ENCODE peak calls at places on chromosome 20, in six cellular contexts. One of them, this sample, is unnamed.

GRCh38 chr20:50858525-50858924 is 63.7 kb downstream of the BCAS4 start:
- DNase-seq in A549: no peak
- DNase-seq in dorsolateral prefrontal cortex: no peak
- DNase-seq in IMR-90: no peak
- DNase-seq in CD4-positive, CD25-positive, alpha-beta regulatory T cell: no peak
- DNase-seq in coronary artery: no peak
- DNase-seq in this sample: no peak

GRCh38 chr20:9332783-9333482 is 181.5 kb upstream of the LAMP5 start:
- DNase-seq in IMR-90: no peak
- DNase-seq in A549: no peak
- DNase-seq in dorsolateral prefrontal cortex: no peak
- DNase-seq in CD4-positive, CD25-positive, alpha-beta regulatory T cell: no peak
- DNase-seq in coronary artery: no peak
- DNase-seq in this sample: no peak

GRCh38 chr20:50592282-50593004 is 82.3 kb downstream of the PTPN1 start:
- DNase-seq in A549: no peak
- DNase-seq in IMR-90: no peak
- DNase-seq in coronary artery: no peak
- DNase-seq in dorsolateral prefrontal cortex: no peak
- DNase-seq in CD4-positive, CD25-positive, alpha-beta regulatory T cell: no peak
- DNase-seq in this sample: no peak

GRCh38 chr20:16479666-16480065 is 93.6 kb downstream of the KIF16B start:
- DNase-seq in coronary artery: no peak
- DNase-seq in CD4-positive, CD25-positive, alpha-beta regulatory T cell: no peak
- DNase-seq in dorsolateral prefrontal cortex: no peak
- DNase-seq in IMR-90: peak; percentile 28
- DNase-seq in A549: no peak
- DNase-seq in this sample: no peak

GRCh38 chr20:31691646-31692275 is 30.9 kb downstream of the BCL2L1 start:
- DNase-seq in dorsolateral prefrontal cortex: no peak
- DNase-seq in A549: no peak
- DNase-seq in coronary artery: no peak
- DNase-seq in CD4-positive, CD25-positive, alpha-beta regulatory T cell: no peak
- DNase-seq in IMR-90: peak; percentile 59
- DNase-seq in this sample: no peak

GRCh38 chr20:45036044-45036755 is 64.7 kb downstream of the KCNS1 start:
- DNase-seq in IMR-90: peak; percentile 80
- DNase-seq in coronary artery: no peak
- DNase-seq in dorsolateral prefrontal cortex: no peak
- DNase-seq in A549: no peak
- DNase-seq in CD4-positive, CD25-positive, alpha-beta regulatory T cell: no peak
- DNase-seq in this sample: no peak

GRCh38 chr20:11373391-11373790 is 544.3 kb upstream of the BTBD3 start:
- DNase-seq in dorsolateral prefrontal cortex: peak; percentile 42
- DNase-seq in IMR-90: no peak
- DNase-seq in A549: no peak
- DNase-seq in CD4-positive, CD25-positive, alpha-beta regulatory T cell: no peak
- DNase-seq in coronary artery: no peak
- DNase-seq in this sample: no peak

GRCh38 chr20:19012671-19013070 is 199.1 kb downstream of the SCP2D1 start:
- DNase-seq in A549: no peak
- DNase-seq in coronary artery: peak; percentile 57
- DNase-seq in CD4-positive, CD25-positive, alpha-beta regulatory T cell: no peak
- DNase-seq in IMR-90: no peak
- DNase-seq in dorsolateral prefrontal cortex: no peak
- DNase-seq in this sample: no peak

GRCh38 chr20:4229415-4229814 is 214.1 kb upstream of the RNF24 start:
- DNase-seq in CD4-positive, CD25-positive, alpha-beta regulatory T cell: no peak
- DNase-seq in coronary artery: no peak
- DNase-seq in dorsolateral prefrontal cortex: no peak
- DNase-seq in IMR-90: no peak
- DNase-seq in A549: no peak
- DNase-seq in this sample: no peak

DNA sequence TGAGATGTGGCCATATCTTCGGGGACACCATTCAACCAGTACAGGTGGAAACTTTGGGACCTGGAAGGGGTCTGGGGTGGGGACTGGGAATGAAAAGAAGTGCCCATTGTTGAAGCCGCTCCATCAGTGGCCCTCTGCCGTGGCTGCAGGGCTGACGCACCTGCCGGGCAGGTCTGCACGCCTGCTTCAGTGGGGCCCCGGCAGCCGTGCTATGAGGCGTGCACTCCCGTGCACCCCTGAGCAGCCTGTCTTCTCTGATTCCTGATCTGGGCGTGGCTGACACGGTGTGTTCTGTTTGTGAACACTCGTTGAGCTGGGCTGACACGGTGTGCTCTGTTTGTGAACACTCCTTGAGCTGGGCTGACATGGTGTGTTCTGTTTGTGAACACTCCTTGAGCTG is 155.9 kb downstream of the TAF4 start:
- DNase-seq in dorsolateral prefrontal cortex: no peak
- DNase-seq in IMR-90: no peak
- DNase-seq in CD4-positive, CD25-positive, alpha-beta regulatory T cell: no peak
- DNase-seq in coronary artery: no peak
- DNase-seq in A549: no peak
- DNase-seq in this sample: no peak
- H3K27ac ChIP-seq in dorsolateral prefrontal cortex: no peak overlapping the region
- H3K27ac ChIP-seq in IMR-90: no peak overlapping the region
- H3K27ac ChIP-seq in CD4-positive, CD25-positive, alpha-beta regulatory T cell: no peak overlapping the region
- H3K27ac ChIP-seq in coronary artery: no peak overlapping the region
- H3K27ac ChIP-seq in A549: no peak overlapping the region
- H3K27ac ChIP-seq in this sample: no peak overlapping the region

GRCh38 chr20:6679086-6679485 is 88.4 kb upstream of the BMP2 start:
- DNase-seq in IMR-90: no peak
- DNase-seq in coronary artery: no peak
- DNase-seq in A549: no peak
- DNase-seq in CD4-positive, CD25-positive, alpha-beta regulatory T cell: no peak
- DNase-seq in dorsolateral prefrontal cortex: no peak
- DNase-seq in this sample: no peak
- H3K27ac ChIP-seq in IMR-90: no peak overlapping the region
- H3K27ac ChIP-seq in coronary artery: no peak overlapping the region
- H3K27ac ChIP-seq in A549: no peak overlapping the region
- H3K27ac ChIP-seq in CD4-positive, CD25-positive, alpha-beta regulatory T cell: no peak overlapping the region
- H3K27ac ChIP-seq in dorsolateral prefrontal cortex: no peak overlapping the region
- H3K27ac ChIP-seq in this sample: no peak overlapping the region

GRCh38 chr20:17541996-17542395 is 10.8 kb upstream of the BFSP1 start:
- DNase-seq in A549: no peak
- DNase-seq in coronary artery: no peak
- DNase-seq in CD4-positive, CD25-positive, alpha-beta regulatory T cell: no peak
- DNase-seq in dorsolateral prefrontal cortex: no peak
- DNase-seq in IMR-90: peak; percentile 87
- DNase-seq in this sample: no peak
- H3K27ac ChIP-seq in A549: no peak overlapping the region
- H3K27ac ChIP-seq in coronary artery: peak overlapping the region; percentile 42
- H3K27ac ChIP-seq in CD4-positive, CD25-positive, alpha-beta regulatory T cell: no peak overlapping the region
- H3K27ac ChIP-seq in dorsolateral prefrontal cortex: no peak overlapping the region
- H3K27ac ChIP-seq in IMR-90: no peak overlapping the region
- H3K27ac ChIP-seq in this sample: no peak overlapping the region

GRCh38 chr20:46785958-46786357 is 76.5 kb downstream of the SLC2A10 start:
- DNase-seq in IMR-90: no peak
- DNase-seq in coronary artery: no peak
- DNase-seq in CD4-positive, CD25-positive, alpha-beta regulatory T cell: no peak
- DNase-seq in dorsolateral prefrontal cortex: no peak
- DNase-seq in A549: no peak
- DNase-seq in this sample: no peak
- H3K27ac ChIP-seq in IMR-90: no peak overlapping the region
- H3K27ac ChIP-seq in coronary artery: no peak overlapping the region
- H3K27ac ChIP-seq in CD4-positive, CD25-positive, alpha-beta regulatory T cell: no peak overlapping the region
- H3K27ac ChIP-seq in dorsolateral prefrontal cortex: no peak overlapping the region
- H3K27ac ChIP-seq in A549: no peak overlapping the region
- H3K27ac ChIP-seq in this sample: no peak overlapping the region

DNA sequence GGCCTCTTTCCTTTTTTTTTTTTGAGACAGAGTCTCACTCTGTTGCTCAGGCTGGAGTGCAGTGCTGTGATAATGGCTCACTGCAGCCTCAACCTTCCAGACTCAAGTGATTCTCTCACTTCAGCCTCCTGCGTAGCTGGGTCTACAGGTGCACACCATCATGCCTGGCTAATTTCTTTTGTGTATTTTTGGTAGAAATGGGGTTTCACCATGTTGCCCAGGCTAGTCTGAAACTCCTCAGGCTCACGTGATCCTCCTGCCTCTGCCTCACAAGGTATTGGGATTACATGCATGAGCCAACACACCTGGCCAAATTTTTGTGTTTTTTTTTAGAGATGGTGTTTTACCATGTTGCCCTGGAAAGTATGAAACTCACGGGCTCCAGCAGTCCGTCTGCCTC is 29.3 kb downstream of the SRC start:
- DNase-seq in CD4-positive, CD25-positive, alpha-beta regulatory T cell: no peak
- DNase-seq in A549: no peak
- DNase-seq in IMR-90: no peak
- DNase-seq in dorsolateral prefrontal cortex: no peak
- DNase-seq in coronary artery: no peak
- DNase-seq in this sample: no peak
- H3K27ac ChIP-seq in CD4-positive, CD25-positive, alpha-beta regulatory T cell: no peak overlapping the region
- H3K27ac ChIP-seq in A549: peak overlapping the region; percentile 96
- H3K27ac ChIP-seq in IMR-90: no peak overlapping the region
- H3K27ac ChIP-seq in dorsolateral prefrontal cortex: no peak overlapping the region
- H3K27ac ChIP-seq in coronary artery: no peak overlapping the region
- H3K27ac ChIP-seq in this sample: no peak overlapping the region